ENCODE peak calls at places on chromosomes 5 and 9, in five cellular contexts. One of them, this sample, is unnamed.

GRCh38 chr9:71364196-71364955 is 243.0 kb upstream of the TRPM3 start:
- DNase-seq in activated T-helper 1 cell treated with anti-CD3 and anti-CD28 coated beads, Interleukin-2, amount 50 U/mL, for 16 hours: no peak
- DNase-seq in upper lobe of right lung: no peak
- DNase-seq in EH: peak
- DNase-seq in kidney: no peak
- DNase-seq in this sample: no peak

GRCh38 chr9:91445135-91445534 is 21.5 kb upstream of the NFIL3 start:
- DNase-seq in EH: peak
- DNase-seq in upper lobe of right lung: no peak
- DNase-seq in activated T-helper 1 cell treated with anti-CD3 and anti-CD28 coated beads, Interleukin-2, amount 50 U/mL, for 16 hours: no peak
- DNase-seq in kidney: no peak
- DNase-seq in this sample: no peak

GRCh38 chr5:169162407-169162806 is 138.5 kb downstream of the SLIT3 start:
- DNase-seq in upper lobe of right lung: no peak
- DNase-seq in activated T-helper 1 cell treated with anti-CD3 and anti-CD28 coated beads, Interleukin-2, amount 50 U/mL, for 16 hours: no peak
- DNase-seq in EH: peak
- DNase-seq in kidney: no peak
- DNase-seq in this sample: peak

GRCh38 chr5:177094224-177095087 is 7.7 kb downstream of the FGFR4 start:
- DNase-seq in upper lobe of right lung: peak
- DNase-seq in activated T-helper 1 cell treated with anti-CD3 and anti-CD28 coated beads, Interleukin-2, amount 50 U/mL, for 16 hours: no peak
- DNase-seq in kidney: peak
- DNase-seq in EH: no peak
- DNase-seq in this sample: no peak

GRCh38 chr5:90153031-90153430 is 256.5 kb downstream of the CETN3 start:
- DNase-seq in kidney: no peak
- DNase-seq in upper lobe of right lung: no peak
- DNase-seq in EH: no peak
- DNase-seq in activated T-helper 1 cell treated with anti-CD3 and anti-CD28 coated beads, Interleukin-2, amount 50 U/mL, for 16 hours: no peak
- DNase-seq in this sample: no peak

GRCh38 chr5:149228610-149229297 is 42.9 kb upstream of the AFAP1L1 start:
- DNase-seq in kidney: no peak
- DNase-seq in upper lobe of right lung: no peak
- DNase-seq in EH: peak
- DNase-seq in activated T-helper 1 cell treated with anti-CD3 and anti-CD28 coated beads, Interleukin-2, amount 50 U/mL, for 16 hours: no peak
- DNase-seq in this sample: peak

GRCh38 chr5:43312076-43312620 is 1.1 kb downstream of the HMGCS1 start:
- DNase-seq in upper lobe of right lung: no peak
- DNase-seq in EH: no peak
- DNase-seq in activated T-helper 1 cell treated with anti-CD3 and anti-CD28 coated beads, Interleukin-2, amount 50 U/mL, for 16 hours: no peak
- DNase-seq in kidney: no peak
- DNase-seq in this sample: no peak

GRCh38 chr5:125575561-125576504 is 829.4 kb upstream of the ZNF608 start:
- DNase-seq in upper lobe of right lung: no peak
- DNase-seq in activated T-helper 1 cell treated with anti-CD3 and anti-CD28 coated beads, Interleukin-2, amount 50 U/mL, for 16 hours: no peak
- DNase-seq in kidney: peak
- DNase-seq in EH: no peak
- DNase-seq in this sample: no peak

GRCh38 chr5:138563340-138564118 is 11.7 kb downstream of the HSPA9 start:
- DNase-seq in EH: no peak
- DNase-seq in kidney: no peak
- DNase-seq in upper lobe of right lung: no peak
- DNase-seq in activated T-helper 1 cell treated with anti-CD3 and anti-CD28 coated beads, Interleukin-2, amount 50 U/mL, for 16 hours: no peak
- DNase-seq in this sample: no peak

GRCh38 chr5:136053336-136054121 is 24.7 kb downstream of the TGFBI start:
- DNase-seq in EH: peak
- DNase-seq in kidney: no peak
- DNase-seq in activated T-helper 1 cell treated with anti-CD3 and anti-CD28 coated beads, Interleukin-2, amount 50 U/mL, for 16 hours: no peak
- DNase-seq in upper lobe of right lung: no peak
- DNase-seq in this sample: peak

GRCh38 chr5:15495026-15495425 is 5.0 kb upstream of the FBXL7 start:
- DNase-seq in activated T-helper 1 cell treated with anti-CD3 and anti-CD28 coated beads, Interleukin-2, amount 50 U/mL, for 16 hours: no peak
- DNase-seq in EH: no peak
- DNase-seq in upper lobe of right lung: no peak
- DNase-seq in kidney: no peak
- DNase-seq in this sample: no peak

GRCh38 chr9:127793093-127793708 is 7.4 kb downstream of the CDK9 start:
- DNase-seq in activated T-helper 1 cell treated with anti-CD3 and anti-CD28 coated beads, Interleukin-2, amount 50 U/mL, for 16 hours: no peak
- DNase-seq in kidney: no peak
- DNase-seq in upper lobe of right lung: no peak
- DNase-seq in EH: peak
- DNase-seq in this sample: no peak

GRCh38 chr5:112418412-112419049 is 546 bp downstream of the EPB41L4A start:
- DNase-seq in activated T-helper 1 cell treated with anti-CD3 and anti-CD28 coated beads, Interleukin-2, amount 50 U/mL, for 16 hours: no peak
- DNase-seq in upper lobe of right lung: no peak
- DNase-seq in kidney: no peak
- DNase-seq in EH: no peak
- DNase-seq in this sample: no peak

GRCh38 chr5:103532116-103532734 is 30.4 kb downstream of the NUDT12 start:
- DNase-seq in activated T-helper 1 cell treated with anti-CD3 and anti-CD28 coated beads, Interleukin-2, amount 50 U/mL, for 16 hours: no peak
- DNase-seq in upper lobe of right lung: no peak
- DNase-seq in EH: peak
- DNase-seq in kidney: no peak
- DNase-seq in this sample: no peak

GRCh38 chr9:124342946-124343485 is 72.2 kb downstream of the PSMB7 start:
- DNase-seq in upper lobe of right lung: no peak
- DNase-seq in activated T-helper 1 cell treated with anti-CD3 and anti-CD28 coated beads, Interleukin-2, amount 50 U/mL, for 16 hours: no peak
- DNase-seq in EH: peak
- DNase-seq in kidney: peak
- DNase-seq in this sample: peak

GRCh38 chr5:6359941-6360683 is 18.2 kb downstream of the MED10 start:
- DNase-seq in kidney: no peak
- DNase-seq in activated T-helper 1 cell treated with anti-CD3 and anti-CD28 coated beads, Interleukin-2, amount 50 U/mL, for 16 hours: no peak
- DNase-seq in EH: peak
- DNase-seq in upper lobe of right lung: no peak
- DNase-seq in this sample: no peak

GRCh38 chr5:109844695-109845094 is 155.0 kb downstream of the MAN2A1 start:
- DNase-seq in activated T-helper 1 cell treated with anti-CD3 and anti-CD28 coated beads, Interleukin-2, amount 50 U/mL, for 16 hours: no peak
- DNase-seq in EH: peak
- DNase-seq in kidney: no peak
- DNase-seq in upper lobe of right lung: no peak
- DNase-seq in this sample: no peak

GRCh38 chr9:92158097-92158601 is 42.9 kb upstream of the SPTLC1 start:
- DNase-seq in kidney: no peak
- DNase-seq in EH: peak
- DNase-seq in upper lobe of right lung: no peak
- DNase-seq in activated T-helper 1 cell treated with anti-CD3 and anti-CD28 coated beads, Interleukin-2, amount 50 U/mL, for 16 hours: no peak
- DNase-seq in this sample: no peak

GRCh38 chr9:133526721-133527321 is 2.1 kb upstream of the MYMK start:
- DNase-seq in upper lobe of right lung: no peak
- DNase-seq in kidney: peak
- DNase-seq in EH: no peak
- DNase-seq in activated T-helper 1 cell treated with anti-CD3 and anti-CD28 coated beads, Interleukin-2, amount 50 U/mL, for 16 hours: no peak
- DNase-seq in this sample: no peak

GRCh38 chr5:72154076-72154756 is 46.9 kb downstream of the MAP1B start:
- DNase-seq in upper lobe of right lung: no peak
- DNase-seq in EH: no peak
- DNase-seq in activated T-helper 1 cell treated with anti-CD3 and anti-CD28 coated beads, Interleukin-2, amount 50 U/mL, for 16 hours: no peak
- DNase-seq in kidney: no peak
- DNase-seq in this sample: no peak

GRCh38 chr9:127520941-127521918 is 69.9 kb downstream of the LRSAM1 start:
- DNase-seq in EH: peak
- DNase-seq in kidney: peak
- DNase-seq in upper lobe of right lung: no peak
- DNase-seq in activated T-helper 1 cell treated with anti-CD3 and anti-CD28 coated beads, Interleukin-2, amount 50 U/mL, for 16 hours: no peak
- DNase-seq in this sample: peak